ENCODE peak calls at places on chromosomes 1 and 21, in five cellular contexts. One of them, this sample, is unnamed.

GRCh38 chr1:9302745-9303524 is 10.2 kb downstream of the SPSB1 start:
- DNase-seq in EL: peak
- DNase-seq in CD4-positive, CD25-positive, alpha-beta regulatory T cell: no peak
- DNase-seq in stomach: no peak
- DNase-seq in stimulated activated CD4-positive, alpha-beta T cell treated with anti-CD3 and anti-CD28 coated beads, Interleukin-2, amount 100 ng/mL, for 24 hours: no peak
- DNase-seq in this sample: peak

GRCh38 chr1:47722909-47723580 is 274.1 kb downstream of the TRABD2B start:
- DNase-seq in EL: no peak
- DNase-seq in CD4-positive, CD25-positive, alpha-beta regulatory T cell: no peak
- DNase-seq in stomach: peak
- DNase-seq in stimulated activated CD4-positive, alpha-beta T cell treated with anti-CD3 and anti-CD28 coated beads, Interleukin-2, amount 100 ng/mL, for 24 hours: no peak
- DNase-seq in this sample: no peak

GRCh38 chr21:41698071-41698470 is 68.8 kb downstream of the RIPK4 start:
- DNase-seq in EL: no peak
- DNase-seq in CD4-positive, CD25-positive, alpha-beta regulatory T cell: no peak
- DNase-seq in stomach: no peak
- DNase-seq in stimulated activated CD4-positive, alpha-beta T cell treated with anti-CD3 and anti-CD28 coated beads, Interleukin-2, amount 100 ng/mL, for 24 hours: no peak
- DNase-seq in this sample: no peak

GRCh38 chr1:98677288-98677687 is 15.8 kb downstream of the SNX7 start:
- DNase-seq in EL: peak
- DNase-seq in CD4-positive, CD25-positive, alpha-beta regulatory T cell: no peak
- DNase-seq in stomach: peak
- DNase-seq in stimulated activated CD4-positive, alpha-beta T cell treated with anti-CD3 and anti-CD28 coated beads, Interleukin-2, amount 100 ng/mL, for 24 hours: no peak
- DNase-seq in this sample: peak

GRCh38 chr1:89827902-89828301 is 7.1 kb downstream of the LRRC8D start:
- DNase-seq in EL: no peak
- DNase-seq in CD4-positive, CD25-positive, alpha-beta regulatory T cell: no peak
- DNase-seq in stomach: no peak
- DNase-seq in stimulated activated CD4-positive, alpha-beta T cell treated with anti-CD3 and anti-CD28 coated beads, Interleukin-2, amount 100 ng/mL, for 24 hours: no peak
- DNase-seq in this sample: no peak

GRCh38 chr1:16119504-16119903 is 36.4 kb downstream of the EPHA2 start:
- DNase-seq in EL: no peak
- DNase-seq in CD4-positive, CD25-positive, alpha-beta regulatory T cell: no peak
- DNase-seq in stomach: no peak
- DNase-seq in stimulated activated CD4-positive, alpha-beta T cell treated with anti-CD3 and anti-CD28 coated beads, Interleukin-2, amount 100 ng/mL, for 24 hours: no peak
- DNase-seq in this sample: peak

GRCh38 chr1:203104789-203105188 is 19.0 kb upstream of the MYOG start:
- DNase-seq in EL: no peak
- DNase-seq in CD4-positive, CD25-positive, alpha-beta regulatory T cell: no peak
- DNase-seq in stomach: no peak
- DNase-seq in stimulated activated CD4-positive, alpha-beta T cell treated with anti-CD3 and anti-CD28 coated beads, Interleukin-2, amount 100 ng/mL, for 24 hours: no peak
- DNase-seq in this sample: no peak

GRCh38 chr1:13593511-13594131 is 10.0 kb downstream of the PDPN start:
- DNase-seq in EL: no peak
- DNase-seq in CD4-positive, CD25-positive, alpha-beta regulatory T cell: no peak
- DNase-seq in stomach: peak
- DNase-seq in stimulated activated CD4-positive, alpha-beta T cell treated with anti-CD3 and anti-CD28 coated beads, Interleukin-2, amount 100 ng/mL, for 24 hours: no peak
- DNase-seq in this sample: peak

GRCh38 chr1:62175568-62176179 is 19.0 kb upstream of the L1TD1 start:
- DNase-seq in EL: peak
- DNase-seq in CD4-positive, CD25-positive, alpha-beta regulatory T cell: peak
- DNase-seq in stomach: peak
- DNase-seq in stimulated activated CD4-positive, alpha-beta T cell treated with anti-CD3 and anti-CD28 coated beads, Interleukin-2, amount 100 ng/mL, for 24 hours: peak
- DNase-seq in this sample: no peak

GRCh38 chr1:30974536-30974935 is 66.0 kb upstream of the SDC3 start:
- DNase-seq in EL: no peak
- DNase-seq in CD4-positive, CD25-positive, alpha-beta regulatory T cell: no peak
- DNase-seq in stomach: no peak
- DNase-seq in stimulated activated CD4-positive, alpha-beta T cell treated with anti-CD3 and anti-CD28 coated beads, Interleukin-2, amount 100 ng/mL, for 24 hours: no peak
- DNase-seq in this sample: no peak

GRCh38 chr1:36446780-36447179 is 3.5 kb downstream of the OSCP1 start:
- DNase-seq in EL: no peak
- DNase-seq in CD4-positive, CD25-positive, alpha-beta regulatory T cell: no peak
- DNase-seq in stomach: no peak
- DNase-seq in stimulated activated CD4-positive, alpha-beta T cell treated with anti-CD3 and anti-CD28 coated beads, Interleukin-2, amount 100 ng/mL, for 24 hours: no peak
- DNase-seq in this sample: no peak

GRCh38 chr1:202571719-202572339 is 138.4 kb downstream of the SYT2 start:
- DNase-seq in EL: peak
- DNase-seq in CD4-positive, CD25-positive, alpha-beta regulatory T cell: peak
- DNase-seq in stomach: no peak
- DNase-seq in stimulated activated CD4-positive, alpha-beta T cell treated with anti-CD3 and anti-CD28 coated beads, Interleukin-2, amount 100 ng/mL, for 24 hours: no peak
- DNase-seq in this sample: peak

GRCh38 chr1:21931171-21932093 is 5.7 kb downstream of the HSPG2 start:
- DNase-seq in EL: peak
- DNase-seq in CD4-positive, CD25-positive, alpha-beta regulatory T cell: no peak
- DNase-seq in stomach: peak
- DNase-seq in stimulated activated CD4-positive, alpha-beta T cell treated with anti-CD3 and anti-CD28 coated beads, Interleukin-2, amount 100 ng/mL, for 24 hours: no peak
- DNase-seq in this sample: peak

GRCh38 chr1:22039594-22040347 is 12.7 kb upstream of the CDC42 start:
- DNase-seq in EL: peak
- DNase-seq in CD4-positive, CD25-positive, alpha-beta regulatory T cell: peak
- DNase-seq in stomach: peak
- DNase-seq in stimulated activated CD4-positive, alpha-beta T cell treated with anti-CD3 and anti-CD28 coated beads, Interleukin-2, amount 100 ng/mL, for 24 hours: peak
- DNase-seq in this sample: no peak

GRCh38 chr1:179612361-179612760 is 20.7 kb downstream of the TDRD5 start:
- DNase-seq in EL: no peak
- DNase-seq in CD4-positive, CD25-positive, alpha-beta regulatory T cell: no peak
- DNase-seq in stomach: no peak
- DNase-seq in stimulated activated CD4-positive, alpha-beta T cell treated with anti-CD3 and anti-CD28 coated beads, Interleukin-2, amount 100 ng/mL, for 24 hours: no peak
- DNase-seq in this sample: no peak

GRCh38 chr1:245345191-245345884 is 190.6 kb downstream of the KIF26B start:
- DNase-seq in EL: no peak
- DNase-seq in CD4-positive, CD25-positive, alpha-beta regulatory T cell: no peak
- DNase-seq in stomach: no peak
- DNase-seq in stimulated activated CD4-positive, alpha-beta T cell treated with anti-CD3 and anti-CD28 coated beads, Interleukin-2, amount 100 ng/mL, for 24 hours: no peak
- DNase-seq in this sample: no peak

GRCh38 chr1:106889504-106890027 is 166.9 kb upstream of the PRMT6 start:
- DNase-seq in EL: no peak
- DNase-seq in CD4-positive, CD25-positive, alpha-beta regulatory T cell: no peak
- DNase-seq in stomach: no peak
- DNase-seq in stimulated activated CD4-positive, alpha-beta T cell treated with anti-CD3 and anti-CD28 coated beads, Interleukin-2, amount 100 ng/mL, for 24 hours: no peak
- DNase-seq in this sample: no peak

GRCh38 chr1:93658188-93658587 is 23.4 kb downstream of the BCAR3 start:
- DNase-seq in EL: no peak
- DNase-seq in CD4-positive, CD25-positive, alpha-beta regulatory T cell: no peak
- DNase-seq in stomach: no peak
- DNase-seq in stimulated activated CD4-positive, alpha-beta T cell treated with anti-CD3 and anti-CD28 coated beads, Interleukin-2, amount 100 ng/mL, for 24 hours: no peak
- DNase-seq in this sample: no peak

GRCh38 chr1:161357073-161357472 is 10.6 kb downstream of the CFAP126 start:
- DNase-seq in EL: no peak
- DNase-seq in CD4-positive, CD25-positive, alpha-beta regulatory T cell: no peak
- DNase-seq in stomach: no peak
- DNase-seq in stimulated activated CD4-positive, alpha-beta T cell treated with anti-CD3 and anti-CD28 coated beads, Interleukin-2, amount 100 ng/mL, for 24 hours: no peak
- DNase-seq in this sample: no peak

GRCh38 chr1:186768906-186769305 is 59.8 kb upstream of the PLA2G4A start:
- DNase-seq in EL: no peak
- DNase-seq in CD4-positive, CD25-positive, alpha-beta regulatory T cell: no peak
- DNase-seq in stomach: no peak
- DNase-seq in stimulated activated CD4-positive, alpha-beta T cell treated with anti-CD3 and anti-CD28 coated beads, Interleukin-2, amount 100 ng/mL, for 24 hours: no peak
- DNase-seq in this sample: no peak

GRCh38 chr1:39369568-39369967 is 121.9 kb upstream of the BMP8A start:
- DNase-seq in EL: no peak
- DNase-seq in CD4-positive, CD25-positive, alpha-beta regulatory T cell: no peak
- DNase-seq in stomach: no peak
- DNase-seq in stimulated activated CD4-positive, alpha-beta T cell treated with anti-CD3 and anti-CD28 coated beads, Interleukin-2, amount 100 ng/mL, for 24 hours: no peak
- DNase-seq in this sample: peak

GRCh38 chr1:31793586-31794285 is 22.1 kb downstream of the SPOCD1 start:
- DNase-seq in EL: no peak
- DNase-seq in CD4-positive, CD25-positive, alpha-beta regulatory T cell: no peak
- DNase-seq in stomach: peak
- DNase-seq in stimulated activated CD4-positive, alpha-beta T cell treated with anti-CD3 and anti-CD28 coated beads, Interleukin-2, amount 100 ng/mL, for 24 hours: no peak
- DNase-seq in this sample: peak

GRCh38 chr1:200291106-200291505 is 118.7 kb downstream of the ZNF281 start:
- DNase-seq in EL: no peak
- DNase-seq in CD4-positive, CD25-positive, alpha-beta regulatory T cell: no peak
- DNase-seq in stomach: no peak
- DNase-seq in stimulated activated CD4-positive, alpha-beta T cell treated with anti-CD3 and anti-CD28 coated beads, Interleukin-2, amount 100 ng/mL, for 24 hours: no peak
- DNase-seq in this sample: no peak

GRCh38 chr1:66834926-66835325 is 33.9 kb upstream of the INSL5 start:
- DNase-seq in EL: no peak
- DNase-seq in CD4-positive, CD25-positive, alpha-beta regulatory T cell: no peak
- DNase-seq in stomach: no peak
- DNase-seq in stimulated activated CD4-positive, alpha-beta T cell treated with anti-CD3 and anti-CD28 coated beads, Interleukin-2, amount 100 ng/mL, for 24 hours: no peak
- DNase-seq in this sample: no peak

GRCh38 chr1:27549807-27550408 is 54.0 kb downstream of the AHDC1 start:
- DNase-seq in EL: no peak
- DNase-seq in CD4-positive, CD25-positive, alpha-beta regulatory T cell: no peak
- DNase-seq in stomach: no peak
- DNase-seq in stimulated activated CD4-positive, alpha-beta T cell treated with anti-CD3 and anti-CD28 coated beads, Interleukin-2, amount 100 ng/mL, for 24 hours: no peak
- DNase-seq in this sample: no peak